ENCODE peak calls at places on chromosomes 5 and 9, in six cellular contexts. Q is lower leg skin, G is suprapubic skin, P is NB4, A is right lobe of liver, B is IMR-90. N is an unnamed sample.

GRCh38 chr9:102521097-102521755 is 473.9 kb upstream of the CYLC2 start:
- DNase-seq in B (no peak), P (no peak), Q (no peak), G (no peak), A (no peak), N (no peak)

GRCh38 chr5:65821966-65822365 is 100.0 kb downstream of the NLN start:
- DNase-seq in A (no peak), B (no peak), G (no peak), P (no peak), Q (no peak), N (no peak)

GRCh38 chr9:97041898-97042297 is 3.0 kb upstream of the CTSV start:
- DNase-seq in P (peak; percentile 19), G (no peak), A (no peak), B (no peak), Q (no peak), N (no peak)

GRCh38 chr5:178232920-178233429 is 373 bp upstream of the PHYKPL start:
- DNase-seq in G (no peak), A (no peak), P (no peak), B (no peak), Q (no peak), N (no peak)

GRCh38 chr9:97354637-97355036 is 47.2 kb downstream of the CCDC180 start:
- DNase-seq in A (no peak), Q (no peak), G (no peak), B (no peak), P (no peak), N (no peak)

GRCh38 chr9:78788101-78788500 is 491.2 kb downstream of the PSAT1 start:
- DNase-seq in A (no peak), G (no peak), Q (no peak), B (peak; percentile 71), P (no peak), N (no peak)

GRCh38 chr5:15236911-15237508 is 263.0 kb upstream of the FBXL7 start:
- DNase-seq in G (no peak), P (no peak), B (no peak), A (no peak), Q (no peak), N (no peak)

GRCh38 chr9:7103382-7104170 is 345.8 kb downstream of the KDM4C start:
- DNase-seq in Q (no peak), B (peak; percentile 8), P (peak; percentile 50), G (no peak), A (no peak), N (peak; percentile 34)

GRCh38 chr5:124825250-124825982 is 79.0 kb upstream of the ZNF608 start:
- DNase-seq in G (no peak), Q (no peak), P (no peak), B (no peak), A (no peak), N (no peak)

GRCh38 chr9:93666279-93666784 is 89.9 kb downstream of the PHF2 start:
- DNase-seq in G (no peak), Q (no peak), B (no peak), P (no peak), A (peak; percentile 35), N (no peak)

GRCh38 chr5:114055318-114055788 is 306.5 kb upstream of the KCNN2 start:
- DNase-seq in G (no peak), B (peak; percentile 64), P (no peak), Q (no peak), A (no peak), N (no peak)

GRCh38 chr5:29853711-29854110 is 1339.8 kb upstream of the CDH6 start:
- DNase-seq in B (no peak), P (no peak), G (no peak), Q (no peak), A (no peak), N (no peak)

GRCh38 chr5:133433641-133434040 is 178.7 kb downstream of the FSTL4 start:
- DNase-seq in B (no peak), G (no peak), Q (no peak), A (no peak), P (no peak), N (no peak)

GRCh38 chr5:96431376-96432244 is 1.4 kb downstream of the PCSK1 start:
- DNase-seq in G (no peak), B (peak; percentile 35), A (no peak), P (peak; percentile 80), Q (no peak), N (no peak)

GRCh38 chr9:95506692-95507455 is 9.9 kb downstream of the PTCH1 start:
- DNase-seq in G (no peak), P (peak; percentile 80), B (peak; percentile 58), A (peak; percentile 71), Q (no peak), N (peak; percentile 40)
- TF ChIP-seq POLR2A in G (no peak), P (peak; percentile 5), B (no peak), A (peak; percentile 30), Q (no peak), N (no peak)

DNA sequence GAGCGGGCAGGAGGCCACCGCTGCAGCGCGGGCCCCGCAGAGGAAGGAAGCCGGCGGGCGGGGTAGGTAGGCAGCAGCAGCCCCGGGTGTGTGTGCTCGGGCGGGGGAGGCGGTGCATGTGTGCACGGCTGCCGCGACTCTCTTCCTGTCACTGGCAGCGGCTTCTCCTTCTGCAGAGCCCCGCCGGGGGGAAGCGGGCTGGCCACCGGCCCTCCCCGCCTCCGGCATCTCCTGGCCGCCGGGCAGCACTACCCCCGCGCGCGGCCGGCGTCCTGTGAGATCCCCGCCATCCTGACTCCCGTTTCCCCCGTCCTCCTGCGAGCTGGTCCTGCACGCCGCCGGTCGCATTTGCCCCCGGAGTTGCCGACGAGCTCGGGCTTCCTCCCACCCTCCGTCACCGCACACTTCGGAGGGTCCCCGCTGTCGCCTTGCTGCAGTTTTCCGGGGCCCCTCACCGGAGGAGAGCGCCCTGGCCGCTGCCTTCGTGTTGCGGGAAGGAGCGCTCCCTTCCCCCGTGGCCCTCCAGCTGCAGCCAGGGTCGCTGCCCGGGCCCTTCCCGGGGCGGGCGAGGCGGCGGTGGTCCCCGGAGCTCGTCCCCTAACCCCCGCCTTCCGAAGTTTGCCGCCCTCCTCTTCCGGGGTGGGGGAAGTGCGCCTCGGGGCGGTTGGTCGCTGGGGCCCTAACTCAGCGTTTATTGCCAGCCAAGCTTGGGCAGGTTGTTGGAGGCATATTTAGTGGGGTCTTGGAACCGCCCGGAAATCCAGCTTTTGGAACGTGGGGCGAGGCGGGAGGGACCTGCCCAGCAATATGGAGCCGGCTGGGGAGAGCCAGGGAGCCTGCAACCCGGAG is 556 bp downstream of the PIK3R1 start:
- DNase-seq in P (peak; percentile 84), G (peak; percentile 83), B (peak; percentile 48), Q (peak; percentile 43), A (peak; percentile 68), N (peak; percentile 73)
- TF ChIP-seq POLR2A in P (peak; percentile 60), G (no peak), B (no peak), Q (no peak), A (no peak), N (no peak)

DNA sequence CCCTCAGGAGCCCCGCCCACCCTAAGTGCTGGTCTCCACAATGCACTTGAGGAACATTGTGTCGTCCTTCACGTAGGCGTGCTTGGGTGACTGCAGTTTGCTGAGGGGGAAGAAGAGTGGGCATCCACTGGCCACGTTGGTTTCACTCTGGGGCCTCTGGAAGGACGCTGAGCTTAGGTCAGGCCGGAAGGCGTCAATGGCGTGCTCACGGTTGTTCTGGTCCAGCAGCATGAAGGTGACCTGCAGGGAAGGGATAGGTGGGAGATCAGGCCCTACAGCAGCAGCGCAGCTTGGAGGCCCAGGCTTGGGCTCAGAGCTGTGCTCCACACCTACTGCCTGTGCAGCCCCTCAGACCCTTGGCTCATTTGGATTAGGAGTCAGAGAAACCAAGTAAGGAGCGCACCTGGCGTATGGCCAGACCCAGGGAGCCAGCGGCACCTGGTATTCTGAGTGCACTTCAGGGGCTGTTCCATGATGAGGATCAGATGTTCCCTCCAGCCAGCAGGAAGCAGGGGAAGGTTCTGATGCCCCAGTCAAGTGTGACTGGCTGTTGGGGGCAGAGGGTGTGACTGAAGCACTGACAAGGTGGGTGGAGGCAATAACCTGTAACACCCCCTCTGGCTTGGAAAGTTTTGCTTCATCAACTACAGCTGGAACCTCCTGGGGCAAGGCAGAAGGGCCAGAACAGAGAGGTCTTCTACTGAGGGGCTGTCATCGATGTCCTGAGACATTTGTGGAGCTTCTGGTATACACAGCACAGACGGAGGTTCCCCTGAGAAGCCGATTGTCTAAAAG is 21.4 kb downstream of the TRAF1 start:
- DNase-seq in B (no peak), G (no peak), A (no peak), P (no peak), Q (no peak), N (no peak)
- TF ChIP-seq POLR2A in B (no peak), G (no peak), A (no peak), P (no peak), Q (no peak), N (no peak)

DNA sequence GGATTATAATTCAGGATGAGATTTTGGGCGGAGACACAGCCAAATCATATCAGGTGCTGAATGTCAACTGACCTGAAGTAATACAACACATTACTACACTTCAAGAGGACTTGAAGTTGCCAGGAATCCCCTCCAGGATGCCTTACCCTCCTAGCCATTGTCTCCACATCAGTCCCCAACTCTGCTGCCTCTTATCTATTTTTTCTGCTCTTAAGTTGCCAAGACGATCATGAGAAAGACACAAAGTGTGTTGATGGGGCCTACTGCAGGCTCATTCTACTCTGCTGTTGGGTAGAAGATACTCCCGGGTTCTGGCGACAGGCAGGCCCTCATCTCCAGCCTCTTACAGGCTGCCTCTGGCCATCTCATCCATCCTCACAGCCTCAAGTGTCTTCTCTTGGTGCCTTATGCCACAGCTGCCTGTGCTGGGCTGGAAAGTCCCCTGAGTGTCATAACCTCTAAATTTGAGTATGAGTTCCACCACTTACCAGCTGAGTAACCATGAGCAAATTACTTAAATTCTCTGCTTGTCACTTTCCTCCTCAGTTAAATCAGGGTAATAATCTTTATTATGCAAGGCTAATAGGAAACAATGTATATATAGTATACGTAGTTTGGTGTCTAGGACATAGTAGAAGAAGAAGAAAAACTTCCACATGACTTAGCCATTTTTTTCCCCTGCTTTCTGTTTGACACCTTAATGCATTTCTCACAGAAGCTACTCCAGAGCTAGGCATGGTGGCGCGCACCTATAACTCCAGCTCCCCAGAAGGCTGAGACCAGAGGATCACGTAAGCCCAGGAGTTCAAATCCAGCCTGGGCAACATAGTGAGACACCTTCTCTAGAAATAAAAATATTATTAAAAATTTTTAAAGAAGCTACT is 73.0 kb upstream of the SNX2 start:
- DNase-seq in A (no peak), P (peak; percentile 3), G (no peak), B (no peak), Q (no peak), N (peak; percentile 25)
- TF ChIP-seq POLR2A in A (no peak), P (no peak), G (no peak), B (no peak), Q (no peak), N (no peak)

N was measured in erythroblast.